ENCODE peak calls at places on chromosome 18, in ten cellular contexts. T is heart left ventricle, W is LNCaP clone FGC, I is A549, C is NCI-H2081, F is endothelial cell, U is foreskin melanocyte, V is NCI-H2171 treated with DMSO at 0.1 percent for 48 hours, A is neuronal stem cell, D is HCEC 1CT. Q is an unnamed sample.

GRCh38 chr18:11533513-11533890 is 75.9 kb upstream of the SLC35G4 start:
- DNase-seq in T (no peak), W (no peak), I (no peak), C (no peak), F (no peak), U (no peak), V (no peak), A (no peak), D (no peak), Q (no peak)

GRCh38 chr18:46050268-46050667 is 21.8 kb downstream of the PSTPIP2 start:
- DNase-seq in T (no peak), W (no peak), I (no peak), C (no peak), F (no peak), U (no peak), V (no peak), A (no peak), D (no peak), Q (no peak)

GRCh38 chr18:31667185-31667584 is 17.2 kb downstream of the B4GALT6 start:
- DNase-seq in T (no peak), W (no peak), I (no peak), C (no peak), F (no peak), U (no peak), V (no peak), A (no peak), D (peak), Q (no peak)

GRCh38 chr18:13386891-13387801 is 168.6 kb downstream of the LDLRAD4 start:
- DNase-seq in T (no peak), W (no peak), I (no peak), C (no peak), F (no peak), U (no peak), V (no peak), A (no peak), D (no peak), Q (no peak)

GRCh38 chr18:68478246-68478645 is 236.7 kb downstream of the TMX3 start:
- DNase-seq in T (no peak), W (no peak), I (no peak), C (no peak), F (no peak), U (no peak), V (peak), A (no peak), D (no peak), Q (no peak)

GRCh38 chr18:76528477-76529432 is 33.7 kb upstream of the ZNF516 start:
- DNase-seq in T (no peak), W (no peak), I (no peak), C (peak), F (peak), U (no peak), V (peak), A (no peak), D (peak), Q (peak)

GRCh38 chr18:62606106-62606505 is 83.3 kb downstream of the ZCCHC2 start:
- DNase-seq in T (no peak), W (no peak), I (no peak), C (no peak), F (no peak), U (no peak), V (no peak), A (no peak), D (no peak), Q (no peak)

GRCh38 chr18:77101410-77102245 is 31.0 kb downstream of the MBP start:
- DNase-seq in T (peak), W (no peak), I (peak), C (no peak), F (no peak), U (peak), V (no peak), A (no peak), D (peak), Q (no peak)

GRCh38 chr18:74682998-74683311 is 85.3 kb downstream of the ZNF407 start:
- DNase-seq in T (no peak), W (no peak), I (no peak), C (peak), F (no peak), U (no peak), V (no peak), A (no peak), D (peak), Q (no peak)

GRCh38 chr18:72783517-72783916 is 84.3 kb downstream of the NETO1 start:
- DNase-seq in T (no peak), W (no peak), I (no peak), C (no peak), F (no peak), U (no peak), V (no peak), A (no peak), D (no peak), Q (no peak)

GRCh38 chr18:55401638-55402191 is 186.3 kb downstream of the TCF4 start:
- DNase-seq in T (no peak), W (no peak), I (no peak), C (no peak), F (peak), U (no peak), V (no peak), A (peak), D (peak), Q (peak)

GRCh38 chr18:80197490-80197889 is 49.8 kb downstream of the PARD6G start:
- DNase-seq in T (no peak), W (no peak), I (no peak), C (no peak), F (no peak), U (no peak), V (no peak), A (no peak), D (no peak), Q (no peak)

GRCh38 chr18:68233043-68233442 is 481.9 kb downstream of the TMX3 start:
- DNase-seq in T (no peak), W (no peak), I (no peak), C (peak), F (no peak), U (no peak), V (peak), A (no peak), D (no peak), Q (no peak)